ENCODE peak calls at places on chromosomes 3 and 15, in five cellular contexts. Q is dermis microvascular lymphatic vessel endothelial cell, U is GM23248, S is NCI-H1092 treated with DMSO at 0.1 percent for 48 hours, V is EL. R is an unnamed sample.

GRCh38 chr3:46748160-46748559 is 30.5 kb upstream of the PRSS50 start:
- DNase-seq in Q (no peak), U (no peak), S (no peak), V (no peak), R (no peak)

GRCh38 chr3:144915202-144915601 is 943.6 kb downstream of the DIPK2A start:
- DNase-seq in Q (no peak), U (no peak), S (no peak), V (no peak), R (no peak)

GRCh38 chr3:86969500-86970189 is 21.3 kb downstream of the VGLL3 start:
- DNase-seq in Q (peak; percentile 3), U (peak; percentile 74), S (no peak), V (peak; percentile 68), R (peak; percentile 2)

GRCh38 chr15:42035362-42035761 is 14.5 kb upstream of the PLA2G4E start:
- DNase-seq in Q (no peak), U (peak; percentile 30), S (no peak), V (peak; percentile 56), R (no peak)

GRCh38 chr3:30646181-30646876 is 39.9 kb downstream of the TGFBR2 start:
- DNase-seq in Q (no peak), U (peak; percentile 55), S (no peak), V (no peak), R (no peak)

GRCh38 chr3:149527531-149528343 is 53.2 kb downstream of the TM4SF4 start:
- DNase-seq in Q (peak; percentile 90), U (peak; percentile 38), S (no peak), V (no peak), R (no peak)

GRCh38 chr3:69406156-69406555 is 20.3 kb upstream of the FRMD4B start:
- DNase-seq in Q (peak; percentile 64), U (peak; percentile 30), S (no peak), V (peak; percentile 41), R (no peak)

GRCh38 chr3:150439657-150440056 is 31.6 kb downstream of the TSC22D2 start:
- DNase-seq in Q (no peak), U (no peak), S (no peak), V (peak; percentile 65), R (no peak)

GRCh38 chr3:46866720-46867549 is 3.7 kb upstream of the MYL3 start:
- DNase-seq in Q (peak; percentile 46), U (peak; percentile 64), S (peak; percentile 27), V (peak; percentile 57), R (peak; percentile 45)